ENCODE peak calls at places on chromosomes 11 and 22, in five cellular contexts. One of them, this sample, is unnamed.

GRCh38 chr22:30947163-30947820 is 21.3 kb downstream of the MORC2 start:
- DNase-seq in kidney glomerular epithelial cell: no peak
- DNase-seq in H9: no peak
- DNase-seq in RCC 7860: no peak
- DNase-seq in dermis blood vessel endothelial cell: peak
- DNase-seq in this sample: no peak

GRCh38 chr22:23282089-23282501 is 101.8 kb downstream of the BCR start:
- DNase-seq in kidney glomerular epithelial cell: peak
- DNase-seq in H9: no peak
- DNase-seq in RCC 7860: peak
- DNase-seq in dermis blood vessel endothelial cell: peak
- DNase-seq in this sample: no peak

GRCh38 chr11:63445720-63446119 is 45.2 kb downstream of the PLAAT5 start:
- DNase-seq in kidney glomerular epithelial cell: no peak
- DNase-seq in H9: no peak
- DNase-seq in RCC 7860: no peak
- DNase-seq in dermis blood vessel endothelial cell: no peak
- DNase-seq in this sample: no peak

GRCh38 chr11:37788141-37788877 is 1190.3 kb upstream of the RAG2 start:
- DNase-seq in kidney glomerular epithelial cell: peak
- DNase-seq in H9: no peak
- DNase-seq in RCC 7860: peak
- DNase-seq in dermis blood vessel endothelial cell: no peak
- DNase-seq in this sample: peak

GRCh38 chr11:12260731-12261521 is 116.4 kb upstream of the PARVA start:
- DNase-seq in kidney glomerular epithelial cell: no peak
- DNase-seq in H9: no peak
- DNase-seq in RCC 7860: no peak
- DNase-seq in dermis blood vessel endothelial cell: no peak
- DNase-seq in this sample: no peak

GRCh38 chr11:35623708-35624168 is 5.5 kb downstream of the FJX1 start:
- DNase-seq in kidney glomerular epithelial cell: peak
- DNase-seq in H9: no peak
- DNase-seq in RCC 7860: peak
- DNase-seq in dermis blood vessel endothelial cell: peak
- DNase-seq in this sample: no peak

GRCh38 chr11:115148101-115148500 is 356.1 kb downstream of the CADM1 start:
- DNase-seq in kidney glomerular epithelial cell: no peak
- DNase-seq in H9: no peak
- DNase-seq in RCC 7860: no peak
- DNase-seq in dermis blood vessel endothelial cell: no peak
- DNase-seq in this sample: no peak

GRCh38 chr11:128940603-128941002 is 2.1 kb downstream of the TP53AIP1 start:
- DNase-seq in kidney glomerular epithelial cell: no peak
- DNase-seq in H9: no peak
- DNase-seq in RCC 7860: no peak
- DNase-seq in dermis blood vessel endothelial cell: no peak
- DNase-seq in this sample: no peak

GRCh38 chr22:33519140-33519973 is 400.9 kb downstream of the LARGE1 start:
- DNase-seq in kidney glomerular epithelial cell: peak
- DNase-seq in H9: peak
- DNase-seq in RCC 7860: peak
- DNase-seq in dermis blood vessel endothelial cell: peak
- DNase-seq in this sample: no peak